ENCODE peak calls at places on chromosomes 6 and 20, in four cellular contexts. L is fibroblast of mammary gland, J is cardiac fibroblast, E is ascending aorta. R is an unnamed sample.

GRCh38 chr6:12436683-12437082 is 146.5 kb downstream of the EDN1 start:
- DNase-seq in L (no peak), J (no peak), E (no peak), R (no peak)

GRCh38 chr20:25336561-25337422 is 53.8 kb downstream of the ABHD12 start:
- DNase-seq in L (peak), J (peak), E (no peak), R (no peak)

GRCh38 chr6:11675610-11676009 is 103.0 kb downstream of the ADTRP start:
- DNase-seq in L (no peak), J (no peak), E (no peak), R (no peak)

GRCh38 chr6:123380257-123380656 is 256.5 kb downstream of the TRDN start:
- DNase-seq in L (peak), J (peak), E (no peak), R (no peak)

GRCh38 chr6:47484616-47485015 is 7.0 kb downstream of the CD2AP start:
- DNase-seq in L (peak), J (peak), E (no peak), R (no peak)

GRCh38 chr20:59771506-59772372 is 161.7 kb downstream of the SYCP2 start:
- DNase-seq in L (no peak), J (no peak), E (no peak), R (no peak)

GRCh38 chr20:1964061-1964460 is 29.8 kb downstream of the PDYN start:
- DNase-seq in L (no peak), J (no peak), E (no peak), R (no peak)

GRCh38 chr20:56630086-56630493 is 984 bp downstream of the TFAP2C start:
- DNase-seq in L (peak), J (peak), E (no peak), R (no peak)

GRCh38 chr6:34526241-34526972 is 29.7 kb downstream of the SPDEF start:
- DNase-seq in L (no peak), J (no peak), E (no peak), R (no peak)

GRCh38 chr6:94835264-94835663 is 742.1 kb upstream of the MANEA start:
- DNase-seq in L (no peak), J (no peak), E (no peak), R (no peak)

GRCh38 chr20:61295249-61295648 is 43.2 kb downstream of the CDH4 start:
- DNase-seq in L (no peak), J (no peak), E (no peak), R (no peak)

GRCh38 chr6:42088101-42088591 is 37.8 kb downstream of the TAF8 start:
- DNase-seq in L (peak), J (peak), E (no peak), R (no peak)

GRCh38 chr20:24607402-24607801 is 138.0 kb downstream of the SYNDIG1 start:
- DNase-seq in L (no peak), J (no peak), E (no peak), R (no peak)

GRCh38 chr6:14746139-14746837 is 499.6 kb upstream of the JARID2 start:
- DNase-seq in L (no peak), J (no peak), E (no peak), R (no peak)

GRCh38 chr20:51372176-51372803 is 170.2 kb downstream of the NFATC2 start:
- DNase-seq in L (peak), J (peak), E (peak), R (no peak)

GRCh38 chr6:136989591-136990578 is 54.9 kb downstream of the IL20RA start:
- DNase-seq in L (no peak), J (peak), E (no peak), R (no peak)

GRCh38 chr6:134675110-134676038 is 274.5 kb downstream of the ALDH8A1 start:
- DNase-seq in L (peak), J (no peak), E (no peak), R (no peak)

GRCh38 chr20:18004389-18005031 is 35.7 kb downstream of the MGME1 start:
- DNase-seq in L (peak), J (peak), E (no peak), R (no peak)

GRCh38 chr6:39791850-39792500 is at the start of gene DAAM2:
- DNase-seq in L (peak), J (peak), E (peak), R (no peak)

GRCh38 chr6:108560463-108561308 is at the start of gene FOXO3:
- DNase-seq in L (peak), J (peak), E (peak), R (no peak)
- H3K4me3 ChIP-seq in L (peak), J (peak), E (peak), R (peak)

GRCh38 chr6:79431469-79431868 is 105.8 kb downstream of the LCA5 start:
- DNase-seq in L (no peak), J (no peak), E (no peak), R (no peak)
- TF ChIP-seq CTCF in L (peak), J (peak), E (no peak), R (no peak)

GRCh38 chr6:142300758-142301251 is 1.0 kb upstream of the ADGRG6 start:
- DNase-seq in L (peak), J (peak), E (no peak), R (no peak)
- H3K4me3 ChIP-seq in L (peak), J (peak), E (peak), R (no peak)

GRCh38 chr20:32079655-32080109 is 27.6 kb downstream of the HCK start:
- DNase-seq in L (no peak), J (no peak), E (no peak), R (no peak)
- TF ChIP-seq CTCF in L (no peak), J (no peak), E (no peak), R (no peak)

DNA sequence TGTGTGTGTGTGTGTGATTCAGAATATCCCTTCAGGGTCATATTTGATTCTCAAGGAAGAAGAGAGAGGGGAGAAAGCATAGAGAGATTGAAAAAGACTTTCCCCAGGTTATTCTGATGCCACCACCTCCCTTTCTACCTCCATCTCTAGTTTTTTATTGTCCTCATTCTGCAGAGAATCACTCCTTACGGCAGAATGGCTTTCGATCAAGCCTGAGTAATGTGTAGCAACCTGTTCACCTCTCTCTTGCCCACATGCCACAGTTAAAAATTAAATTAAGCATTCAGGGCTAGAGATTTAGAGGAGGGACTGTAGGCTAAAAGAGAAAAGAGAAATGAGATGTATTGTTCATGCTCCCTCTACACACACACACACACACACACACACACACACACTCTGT is 18.1 kb downstream of the KLHL32 start:
- DNase-seq in L (no peak), J (no peak), E (no peak), R (no peak)
- H3K4me3 ChIP-seq in L (no peak), J (no peak), E (no peak), R (no peak)

GRCh38 chr6:89239338-89239737 is 22.2 kb upstream of the GABRR1 start:
- DNase-seq in L (peak), J (no peak), E (no peak), R (no peak)
- TF ChIP-seq CTCF in L (peak), J (peak), E (peak), R (peak)

GRCh38 chr6:107636486-107636885 is 146.6 kb downstream of the SOBP start:
- DNase-seq in L (no peak), J (no peak), E (no peak), R (no peak)

GRCh38 chr6:107633680-107634141 is 143.8 kb downstream of the SOBP start:
- DNase-seq in L (no peak), J (no peak), E (no peak), R (no peak)

GRCh38 chr6:107632757-107633156 is 142.8 kb downstream of the SOBP start:
- DNase-seq in L (no peak), J (no peak), E (no peak), R (no peak)

GRCh38 chr6:107635058-107635515 is 145.2 kb downstream of the SOBP start:
- DNase-seq in L (no peak), J (no peak), E (no peak), R (no peak)

GRCh38 chr6:107634147-107635057 is 144.5 kb downstream of the SOBP start:
- DNase-seq in L (no peak), J (no peak), E (no peak), R (no peak)
- H3K4me3 ChIP-seq in L (no peak), J (no peak), E (peak), R (no peak)

R was measured in GM12864.